ENCODE peak calls at places on chromosomes 5 and 9, in six cellular contexts. One of them, this sample, is unnamed.

GRCh38 chr9:121871431-121872025 is 220.1 kb downstream of the DAB2IP start:
- DNase-seq in cardiac muscle cell: no peak
- DNase-seq in PC-9: no peak
- DNase-seq in choroid plexus epithelial cell: no peak
- DNase-seq in cardiac fibroblast: no peak
- DNase-seq in right lobe of liver: no peak
- DNase-seq in this sample: no peak

GRCh38 chr9:106731910-106732309 is 131.1 kb upstream of the ZNF462 start:
- DNase-seq in cardiac muscle cell: no peak
- DNase-seq in PC-9: no peak
- DNase-seq in choroid plexus epithelial cell: no peak
- DNase-seq in cardiac fibroblast: no peak
- DNase-seq in right lobe of liver: no peak
- DNase-seq in this sample: no peak

GRCh38 chr5:94243612-94244011 is 374.8 kb downstream of the KIAA0825 start:
- DNase-seq in cardiac muscle cell: no peak
- DNase-seq in PC-9: no peak
- DNase-seq in choroid plexus epithelial cell: no peak
- DNase-seq in cardiac fibroblast: no peak
- DNase-seq in right lobe of liver: no peak
- DNase-seq in this sample: no peak

GRCh38 chr5:177133119-177133844 is at the start of gene NSD1:
- DNase-seq in cardiac muscle cell: peak
- DNase-seq in PC-9: no peak
- DNase-seq in choroid plexus epithelial cell: peak
- DNase-seq in cardiac fibroblast: peak
- DNase-seq in right lobe of liver: peak
- DNase-seq in this sample: no peak

GRCh38 chr9:21608200-21608599 is 126.1 kb upstream of the IFNE start:
- DNase-seq in cardiac muscle cell: no peak
- DNase-seq in PC-9: no peak
- DNase-seq in choroid plexus epithelial cell: no peak
- DNase-seq in cardiac fibroblast: no peak
- DNase-seq in right lobe of liver: no peak
- DNase-seq in this sample: no peak

GRCh38 chr9:25964239-25964638 is 286.0 kb upstream of the TUSC1 start:
- DNase-seq in cardiac muscle cell: peak
- DNase-seq in PC-9: peak
- DNase-seq in choroid plexus epithelial cell: peak
- DNase-seq in cardiac fibroblast: peak
- DNase-seq in right lobe of liver: no peak
- DNase-seq in this sample: peak

GRCh38 chr5:55821731-55822512 is 29.2 kb upstream of the IL31RA start:
- DNase-seq in cardiac muscle cell: peak
- DNase-seq in PC-9: no peak
- DNase-seq in choroid plexus epithelial cell: peak
- DNase-seq in cardiac fibroblast: peak
- DNase-seq in right lobe of liver: no peak
- DNase-seq in this sample: no peak

GRCh38 chr5:90866915-90867715 is 308.5 kb downstream of the ADGRV1 start:
- DNase-seq in cardiac muscle cell: no peak
- DNase-seq in PC-9: no peak
- DNase-seq in choroid plexus epithelial cell: no peak
- DNase-seq in cardiac fibroblast: peak
- DNase-seq in right lobe of liver: peak
- DNase-seq in this sample: no peak

GRCh38 chr5:54964405-54964804 is 21.0 kb downstream of the ESM1 start:
- DNase-seq in cardiac muscle cell: no peak
- DNase-seq in PC-9: no peak
- DNase-seq in choroid plexus epithelial cell: no peak
- DNase-seq in cardiac fibroblast: no peak
- DNase-seq in right lobe of liver: no peak
- DNase-seq in this sample: no peak

GRCh38 chr5:44252545-44252944 is 136.7 kb downstream of the FGF10 start:
- DNase-seq in cardiac muscle cell: no peak
- DNase-seq in PC-9: no peak
- DNase-seq in choroid plexus epithelial cell: no peak
- DNase-seq in cardiac fibroblast: no peak
- DNase-seq in right lobe of liver: no peak
- DNase-seq in this sample: no peak

GRCh38 chr9:95130484-95130883 is 187.0 kb downstream of the FANCC start:
- DNase-seq in cardiac muscle cell: no peak
- DNase-seq in PC-9: no peak
- DNase-seq in choroid plexus epithelial cell: no peak
- DNase-seq in cardiac fibroblast: no peak
- DNase-seq in right lobe of liver: no peak
- DNase-seq in this sample: no peak

GRCh38 chr5:143229896-143230675 is 173.4 kb downstream of the NR3C1 start:
- DNase-seq in cardiac muscle cell: no peak
- DNase-seq in PC-9: no peak
- DNase-seq in choroid plexus epithelial cell: no peak
- DNase-seq in cardiac fibroblast: no peak
- DNase-seq in right lobe of liver: peak
- DNase-seq in this sample: no peak

DNA sequence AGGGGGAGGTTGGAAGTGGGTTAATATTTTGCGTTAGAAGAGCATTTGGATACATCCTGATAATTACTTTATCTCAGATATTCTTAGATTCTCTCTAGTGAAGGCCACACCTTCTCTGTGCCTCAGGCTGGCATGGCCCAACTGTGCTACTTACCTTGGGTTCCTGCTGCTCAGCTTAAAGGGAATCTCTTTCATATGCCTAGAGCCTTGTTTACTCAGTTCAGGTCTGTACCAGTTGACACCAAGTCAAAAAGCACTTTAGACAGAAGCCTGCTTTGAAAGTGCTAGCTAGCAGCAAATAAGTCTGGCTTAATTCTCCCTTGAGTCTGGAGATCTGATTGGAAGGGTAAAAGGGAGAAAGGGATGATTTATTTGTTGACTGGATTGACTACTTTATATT is 74.8 kb downstream of the GHR start:
- DNase-seq in cardiac muscle cell: no peak
- DNase-seq in PC-9: no peak
- DNase-seq in choroid plexus epithelial cell: no peak
- DNase-seq in cardiac fibroblast: no peak
- DNase-seq in right lobe of liver: no peak
- DNase-seq in this sample: no peak
- H3K4me3 ChIP-seq in cardiac muscle cell: no peak
- H3K4me3 ChIP-seq in PC-9: no peak
- H3K4me3 ChIP-seq in choroid plexus epithelial cell: no peak
- H3K4me3 ChIP-seq in cardiac fibroblast: no peak
- H3K4me3 ChIP-seq in right lobe of liver: no peak
- H3K4me3 ChIP-seq in this sample: no peak

GRCh38 chr5:142012186-142012785 is 541 bp downstream of the GNPDA1 start:
- DNase-seq in cardiac muscle cell: peak
- DNase-seq in PC-9: peak
- DNase-seq in choroid plexus epithelial cell: peak
- DNase-seq in cardiac fibroblast: peak
- DNase-seq in right lobe of liver: no peak
- DNase-seq in this sample: no peak
- TF ChIP-seq CTCF in cardiac muscle cell: peak
- TF ChIP-seq CTCF in PC-9: peak
- TF ChIP-seq CTCF in choroid plexus epithelial cell: peak
- TF ChIP-seq CTCF in cardiac fibroblast: peak
- TF ChIP-seq CTCF in right lobe of liver: peak
- TF ChIP-seq CTCF in this sample: peak

DNA sequence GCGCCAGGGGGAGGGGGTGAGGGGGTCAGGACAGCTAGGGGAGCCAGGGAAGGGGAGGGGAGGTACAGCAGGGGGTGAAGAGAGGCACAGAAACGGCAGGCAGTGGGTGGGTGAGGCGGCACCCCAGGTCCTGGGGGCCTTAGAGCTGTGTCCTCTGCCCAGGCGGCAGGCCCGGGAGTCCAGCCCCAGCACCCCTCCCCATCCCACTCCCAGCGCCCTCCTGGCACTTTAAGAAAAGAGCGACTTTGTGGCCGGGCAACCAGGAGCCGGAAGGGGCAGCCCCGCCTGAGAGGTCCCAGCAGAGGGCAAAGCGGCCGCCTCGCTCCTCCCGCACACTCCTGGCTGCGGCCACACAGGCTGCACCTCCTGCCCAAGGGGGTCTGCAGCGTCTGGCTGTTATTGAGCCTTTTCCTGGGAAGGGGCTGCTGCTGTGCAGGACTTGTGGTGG is 42.6 kb downstream of the NACC2 start:
- DNase-seq in cardiac muscle cell: peak
- DNase-seq in PC-9: peak
- DNase-seq in choroid plexus epithelial cell: no peak
- DNase-seq in cardiac fibroblast: peak
- DNase-seq in right lobe of liver: peak
- DNase-seq in this sample: no peak
- H3K4me3 ChIP-seq in cardiac muscle cell: peak
- H3K4me3 ChIP-seq in PC-9: peak
- H3K4me3 ChIP-seq in choroid plexus epithelial cell: peak
- H3K4me3 ChIP-seq in cardiac fibroblast: peak
- H3K4me3 ChIP-seq in right lobe of liver: no peak
- H3K4me3 ChIP-seq in this sample: peak

GRCh38 chr5:179724163-179724562 is 8.5 kb upstream of the MAML1 start:
- DNase-seq in cardiac muscle cell: no peak
- DNase-seq in PC-9: no peak
- DNase-seq in choroid plexus epithelial cell: no peak
- DNase-seq in cardiac fibroblast: no peak
- DNase-seq in right lobe of liver: no peak
- DNase-seq in this sample: no peak
- TF ChIP-seq CTCF in cardiac muscle cell: no peak
- TF ChIP-seq CTCF in PC-9: no peak
- TF ChIP-seq CTCF in choroid plexus epithelial cell: no peak
- TF ChIP-seq CTCF in cardiac fibroblast: no peak
- TF ChIP-seq CTCF in right lobe of liver: no peak
- TF ChIP-seq CTCF in this sample: no peak

DNA sequence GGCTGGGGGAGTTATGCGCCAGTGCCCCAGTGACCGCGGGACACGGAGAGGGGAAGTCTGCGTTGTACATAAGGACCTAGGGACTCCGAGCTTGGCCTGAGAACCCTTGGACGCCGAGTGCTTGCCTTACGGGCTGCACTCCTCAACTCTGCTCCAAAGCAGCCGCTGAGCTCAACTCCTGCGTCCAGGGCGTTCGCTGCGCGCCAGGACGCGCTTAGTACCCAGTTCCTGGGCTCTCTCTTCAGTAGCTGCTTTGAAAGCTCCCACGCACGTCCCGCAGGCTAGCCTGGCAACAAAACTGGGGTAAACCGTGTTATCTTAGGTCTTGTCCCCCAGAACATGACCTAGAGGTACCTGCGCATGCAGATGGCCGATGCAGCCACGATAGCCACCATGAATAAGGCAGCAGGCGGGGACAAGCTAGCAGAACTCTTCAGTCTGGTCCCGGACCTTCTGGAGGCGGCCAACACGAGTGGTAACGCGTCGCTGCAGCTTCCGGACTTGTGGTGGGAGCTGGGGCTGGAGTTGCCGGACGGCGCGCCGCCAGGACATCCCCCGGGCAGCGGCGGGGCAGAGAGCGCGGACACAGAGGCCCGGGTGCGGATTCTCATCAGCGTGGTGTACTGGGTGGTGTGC is at the start of gene RXFP3:
- DNase-seq in cardiac muscle cell: peak
- DNase-seq in PC-9: no peak
- DNase-seq in choroid plexus epithelial cell: peak
- DNase-seq in cardiac fibroblast: peak
- DNase-seq in right lobe of liver: no peak
- DNase-seq in this sample: no peak
- H3K4me3 ChIP-seq in cardiac muscle cell: peak
- H3K4me3 ChIP-seq in PC-9: no peak
- H3K4me3 ChIP-seq in choroid plexus epithelial cell: peak
- H3K4me3 ChIP-seq in cardiac fibroblast: peak
- H3K4me3 ChIP-seq in right lobe of liver: peak
- H3K4me3 ChIP-seq in this sample: peak

GRCh38 chr5:14870347-14871083 is 1.1 kb downstream of the ANKH start:
- DNase-seq in cardiac muscle cell: no peak
- DNase-seq in PC-9: no peak
- DNase-seq in choroid plexus epithelial cell: no peak
- DNase-seq in cardiac fibroblast: no peak
- DNase-seq in right lobe of liver: peak
- DNase-seq in this sample: no peak
- TF ChIP-seq CTCF in cardiac muscle cell: no peak
- TF ChIP-seq CTCF in PC-9: no peak
- TF ChIP-seq CTCF in choroid plexus epithelial cell: peak
- TF ChIP-seq CTCF in cardiac fibroblast: no peak
- TF ChIP-seq CTCF in right lobe of liver: no peak
- TF ChIP-seq CTCF in this sample: no peak

GRCh38 chr9:130020618-130021017 is 22.4 kb downstream of the FNBP1 start:
- DNase-seq in cardiac muscle cell: no peak
- DNase-seq in PC-9: no peak
- DNase-seq in choroid plexus epithelial cell: no peak
- DNase-seq in cardiac fibroblast: no peak
- DNase-seq in right lobe of liver: no peak
- DNase-seq in this sample: no peak
- H3K4me3 ChIP-seq in cardiac muscle cell: no peak
- H3K4me3 ChIP-seq in PC-9: no peak
- H3K4me3 ChIP-seq in choroid plexus epithelial cell: no peak
- H3K4me3 ChIP-seq in cardiac fibroblast: no peak
- H3K4me3 ChIP-seq in right lobe of liver: no peak
- H3K4me3 ChIP-seq in this sample: no peak

GRCh38 chr5:78317515-78317914 is 23.0 kb upstream of the AP3B1 start:
- DNase-seq in cardiac muscle cell: no peak
- DNase-seq in PC-9: no peak
- DNase-seq in choroid plexus epithelial cell: no peak
- DNase-seq in cardiac fibroblast: no peak
- DNase-seq in right lobe of liver: no peak
- DNase-seq in this sample: no peak

GRCh38 chr5:78323241-78323640 is 28.7 kb upstream of the AP3B1 start:
- DNase-seq in cardiac muscle cell: no peak
- DNase-seq in PC-9: no peak
- DNase-seq in choroid plexus epithelial cell: no peak
- DNase-seq in cardiac fibroblast: no peak
- DNase-seq in right lobe of liver: no peak
- DNase-seq in this sample: no peak

GRCh38 chr5:78318337-78318736 is 23.8 kb upstream of the AP3B1 start:
- DNase-seq in cardiac muscle cell: no peak
- DNase-seq in PC-9: no peak
- DNase-seq in choroid plexus epithelial cell: no peak
- DNase-seq in cardiac fibroblast: no peak
- DNase-seq in right lobe of liver: no peak
- DNase-seq in this sample: no peak

DNA sequence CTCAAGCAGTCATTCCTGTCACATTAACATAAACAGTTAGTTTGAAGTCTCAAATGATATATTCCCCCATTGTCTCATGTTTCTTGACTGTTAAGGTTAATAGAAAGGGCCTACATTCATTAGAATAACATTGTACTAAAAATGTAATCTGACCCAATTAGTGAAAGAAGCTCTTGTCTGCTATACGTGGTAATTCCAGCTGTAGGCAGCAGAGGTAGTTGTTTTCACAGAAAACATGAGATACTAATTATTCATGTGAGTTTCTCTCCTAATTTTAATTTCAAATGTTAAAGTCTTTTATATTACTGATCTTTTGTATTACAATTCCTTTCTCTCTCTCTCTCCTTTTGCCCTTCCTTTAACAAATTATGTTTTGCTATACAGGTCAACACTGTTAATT is 26.0 kb upstream of the AP3B1 start:
- DNase-seq in cardiac muscle cell: peak
- DNase-seq in PC-9: no peak
- DNase-seq in choroid plexus epithelial cell: peak
- DNase-seq in cardiac fibroblast: peak
- DNase-seq in right lobe of liver: no peak
- DNase-seq in this sample: peak
- TF ChIP-seq CTCF in cardiac muscle cell: peak
- TF ChIP-seq CTCF in PC-9: peak
- TF ChIP-seq CTCF in choroid plexus epithelial cell: peak
- TF ChIP-seq CTCF in cardiac fibroblast: peak
- TF ChIP-seq CTCF in right lobe of liver: peak
- TF ChIP-seq CTCF in this sample: peak

GRCh38 chr5:3197699-3198098 is 397.9 kb upstream of the IRX1 start:
- DNase-seq in cardiac muscle cell: peak
- DNase-seq in PC-9: no peak
- DNase-seq in choroid plexus epithelial cell: no peak
- DNase-seq in cardiac fibroblast: no peak
- DNase-seq in right lobe of liver: no peak
- DNase-seq in this sample: no peak
- H3K4me3 ChIP-seq in cardiac muscle cell: peak
- H3K4me3 ChIP-seq in PC-9: no peak
- H3K4me3 ChIP-seq in choroid plexus epithelial cell: no peak
- H3K4me3 ChIP-seq in cardiac fibroblast: no peak
- H3K4me3 ChIP-seq in right lobe of liver: no peak
- H3K4me3 ChIP-seq in this sample: no peak